ENCODE peak calls at places on chromosomes 2 and 18, in nine cellular contexts. J is thoracic aorta, L is psoas muscle, S is A549, T is AG09319, M is MM.1S, F is epithelial cell of esophagus, W is GM06990, P is BJ. R is an unnamed sample.
A peak's percentile ranks its signal among the peaks of the same experiment; 100 is the strongest.

GRCh38 chr2:135850811-135851668 is 14.1 kb upstream of the LCT start:
- DNase-seq in J (no peak), L (no peak), S (no peak), T (no peak), M (no peak), F (no peak), W (no peak), P (no peak), R (no peak)

GRCh38 chr2:8534729-8535397 is 147.0 kb upstream of the ID2 start:
- DNase-seq in J (no peak), L (peak; percentile 85), S (no peak), T (peak; percentile 11), M (no peak), F (no peak), W (no peak), P (no peak), R (no peak)

GRCh38 chr18:5879479-5879882 is 15.8 kb downstream of the TMEM200C start:
- DNase-seq in J (no peak), L (no peak), S (no peak), T (no peak), M (no peak), F (peak; percentile 36), W (no peak), P (peak; percentile 4), R (no peak)

GRCh38 chr2:159946326-159946992 is 116.0 kb downstream of the PLA2R1 start:
- DNase-seq in J (no peak), L (no peak), S (no peak), T (peak; percentile 79), M (no peak), F (no peak), W (no peak), P (peak; percentile 73), R (no peak)

GRCh38 chr2:162545254-162545653 is 201.3 kb downstream of the GCA start:
- DNase-seq in J (no peak), L (no peak), S (no peak), T (no peak), M (no peak), F (no peak), W (no peak), P (no peak), R (no peak)

GRCh38 chr2:169036717-169037450 is 5.8 kb upstream of the ABCB11 start:
- DNase-seq in J (no peak), L (no peak), S (no peak), T (no peak), M (no peak), F (peak; percentile 79), W (no peak), P (no peak), R (no peak)

GRCh38 chr2:144550084-144550483 is 30.2 kb upstream of the ZEB2 start:
- DNase-seq in J (no peak), L (no peak), S (no peak), T (no peak), M (no peak), F (no peak), W (no peak), P (no peak), R (no peak)

GRCh38 chr2:74525717-74526648 is at the start of gene DQX1:
- DNase-seq in J (no peak), L (no peak), S (no peak), T (no peak), M (peak; percentile 34), F (peak; percentile 99), W (no peak), P (no peak), R (peak; percentile 67)

GRCh38 chr2:70708376-70709199 is 59.4 kb downstream of the ADD2 start:
- DNase-seq in J (no peak), L (no peak), S (no peak), T (no peak), M (no peak), F (no peak), W (no peak), P (no peak), R (no peak)

GRCh38 chr18:79878741-79879358 is 72.6 kb downstream of the SLC66A2 start:
- DNase-seq in J (no peak), L (peak; percentile 46), S (no peak), T (no peak), M (no peak), F (no peak), W (no peak), P (no peak), R (no peak)

GRCh38 chr2:177983183-177983788 is 89.3 kb downstream of the PDE11A start:
- DNase-seq in J (no peak), L (no peak), S (peak; percentile 48), T (no peak), M (peak; percentile 64), F (peak; percentile 71), W (no peak), P (no peak), R (peak; percentile 53)
- TF ChIP-seq CTCF in J (peak; percentile 31), L (peak; percentile 71), S (peak; percentile 78), T (peak; percentile 93), M (peak; percentile 91), F (peak; percentile 98), W (peak; percentile 91), P (peak; percentile 93), R (peak; percentile 70)

DNA sequence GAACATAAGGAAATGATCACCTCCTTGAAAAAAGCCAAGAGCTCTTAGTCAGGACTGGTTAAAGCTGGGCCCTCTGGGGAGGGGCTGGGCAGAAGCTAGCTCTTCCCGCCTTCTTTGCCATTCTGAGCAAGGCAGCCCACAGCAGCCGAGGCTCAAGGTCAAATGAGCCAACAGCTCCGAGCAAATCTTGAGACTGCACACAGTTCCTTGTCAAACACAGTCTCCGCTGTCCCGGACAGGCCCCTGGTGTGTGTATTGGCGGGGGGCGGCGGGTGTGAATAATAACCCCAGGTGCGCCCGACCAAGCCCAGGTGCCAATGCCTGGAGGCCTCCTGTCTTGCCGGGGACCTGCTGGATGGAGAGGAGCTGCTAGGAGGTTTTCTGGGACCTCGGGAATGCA is 46.4 kb upstream of the ACAA2 start:
- DNase-seq in J (no peak), L (no peak), S (no peak), T (no peak), M (no peak), F (no peak), W (no peak), P (no peak), R (no peak)
- TF ChIP-seq CTCF in J (no peak), L (no peak), S (no peak), T (no peak), M (no peak), F (no peak), W (no peak), P (no peak), R (no peak)

GRCh38 chr2:63023444-63023843 is 27.2 kb upstream of the OTX1 start:
- DNase-seq in J (no peak), L (no peak), S (peak; percentile 37), T (no peak), M (peak; percentile 27), F (peak; percentile 51), W (no peak), P (no peak), R (no peak)
- TF ChIP-seq CTCF in J (no peak), L (no peak), S (peak; percentile 50), T (no peak), M (peak; percentile 42), F (peak; percentile 33), W (peak; percentile 26), P (peak; percentile 27), R (no peak)

GRCh38 chr2:171159326-171160118 is 1.2 kb downstream of the TLK1 start:
- DNase-seq in J (no peak), L (no peak), S (peak; percentile 31), T (peak; percentile 41), M (peak; percentile 50), F (peak; percentile 59), W (peak; percentile 77), P (peak; percentile 44), R (peak; percentile 49)

GRCh38 chr2:171158790-171159325 is 1.8 kb downstream of the TLK1 start:
- DNase-seq in J (no peak), L (no peak), S (peak; percentile 23), T (no peak), M (no peak), F (no peak), W (no peak), P (no peak), R (no peak)

GRCh38 chr2:171161425-171162289 is 964 bp upstream of the TLK1 start:
- DNase-seq in J (no peak), L (no peak), S (no peak), T (no peak), M (peak; percentile 32), F (no peak), W (no peak), P (no peak), R (no peak)

GRCh38 chr2:171160119-171160629 is 519 bp downstream of the TLK1 start:
- DNase-seq in J (peak; percentile 46), L (peak; percentile 82), S (peak; percentile 30), T (peak; percentile 8), M (peak; percentile 44), F (peak; percentile 76), W (peak; percentile 79), P (no peak), R (peak; percentile 67)

GRCh38 chr2:171160630-171161424 is at the start of gene TLK1:
- DNase-seq in J (no peak), L (peak; percentile 87), S (peak; percentile 77), T (peak; percentile 30), M (peak; percentile 78), F (peak; percentile 84), W (peak; percentile 90), P (no peak), R (peak; percentile 86)
- TF ChIP-seq CTCF in J (no peak), L (no peak), S (peak; percentile 14), T (no peak), M (no peak), F (no peak), W (no peak), P (peak; percentile 6), R (peak; percentile 27)

GRCh38 chr2:42949125-42949524 is 156.7 kb upstream of the HAAO start:
- DNase-seq in J (no peak), L (peak; percentile 19), S (no peak), T (no peak), M (peak; percentile 46), F (no peak), W (no peak), P (no peak), R (no peak)
- TF ChIP-seq CTCF in J (no peak), L (no peak), S (no peak), T (no peak), M (no peak), F (no peak), W (no peak), P (no peak), R (no peak)

DNA sequence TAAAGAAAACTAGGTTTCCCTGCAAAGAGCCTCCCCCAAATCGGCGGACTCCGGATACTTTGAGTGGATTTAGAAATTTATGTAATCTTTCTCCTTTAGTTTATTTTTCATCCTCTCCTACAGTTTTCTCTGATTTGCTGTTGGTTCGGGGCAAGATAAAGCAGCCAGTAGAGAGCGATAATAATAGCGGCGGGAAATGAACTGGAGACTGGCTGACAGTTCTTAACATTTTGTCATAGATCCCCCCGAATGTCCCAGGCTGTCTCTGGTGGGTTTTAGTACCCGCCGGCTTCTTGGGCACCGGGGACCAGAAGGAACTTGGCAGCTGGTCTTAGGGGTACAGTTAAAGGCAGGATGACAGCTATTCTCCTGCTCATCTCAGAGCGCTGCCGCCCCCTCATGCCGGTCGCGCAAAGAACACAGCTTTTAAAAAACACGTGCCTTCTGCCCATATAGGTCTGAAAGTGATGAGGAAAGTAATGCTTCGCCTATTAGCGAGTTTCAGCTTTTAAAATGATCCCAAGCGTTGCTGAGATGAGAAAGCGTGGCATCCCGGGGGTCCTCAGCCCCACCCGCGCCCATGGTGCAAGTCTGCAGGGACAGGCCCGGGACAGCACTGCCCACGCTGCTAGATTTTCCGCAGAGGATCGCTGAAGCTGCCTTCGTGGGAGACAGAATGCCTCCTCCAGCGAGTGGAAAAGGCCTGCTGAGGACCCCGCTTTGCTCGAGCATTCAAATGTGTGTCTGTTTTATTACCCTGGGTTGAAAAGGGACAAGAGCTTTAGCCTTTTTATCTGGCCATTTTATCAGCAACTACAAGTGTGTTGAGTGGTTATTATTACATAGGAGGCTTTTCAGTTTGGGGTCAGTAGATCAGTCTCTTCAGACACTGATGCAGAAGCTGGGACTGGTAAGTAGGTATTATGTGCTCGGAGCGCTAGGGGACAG is 3.8 kb downstream of the ONECUT2 start:
- DNase-seq in J (no peak), L (no peak), S (no peak), T (no peak), M (no peak), F (no peak), W (no peak), P (no peak), R (peak; percentile 50)
- TF ChIP-seq CTCF in J (no peak), L (no peak), S (peak; percentile 49), T (no peak), M (no peak), F (no peak), W (no peak), P (no peak), R (no peak)

R was measured in GM13976.